ENCODE peak calls at places on chromosomes 6 and 20, in six cellular contexts. I is breast epithelium, L is mesothelial cell of epicardium, C is tibial artery, D is fibroblast of lung, G is sigmoid colon. O is an unnamed sample.

GRCh38 chr20:19688031-19688806 is 69.8 kb upstream of the RIN2 start:
- DNase-seq in G (peak; percentile 76), I (peak; percentile 44), L (peak; percentile 45), D (peak; percentile 89), C (peak; percentile 78), O (peak; percentile 35)

GRCh38 chr20:51647674-51648570 is 105.4 kb upstream of the NFATC2 start:
- DNase-seq in C (no peak), L (no peak), D (no peak), I (no peak), G (no peak), O (no peak)

GRCh38 chr6:144820270-144820669 is 535.1 kb downstream of the UTRN start:
- DNase-seq in C (no peak), I (no peak), G (no peak), L (no peak), D (peak; percentile 62), O (no peak)

GRCh38 chr6:39792501-39793450 is 600 bp downstream of the DAAM2 start:
- DNase-seq in C (no peak), I (no peak), G (peak; percentile 76), L (peak; percentile 38), D (no peak), O (no peak)

GRCh38 chr6:73951186-73951585 is 255.2 kb downstream of the CD109 start:
- DNase-seq in I (no peak), G (no peak), D (no peak), L (no peak), C (no peak), O (no peak)

GRCh38 chr20:6053776-6054688 is at the start of gene LRRN4:
- DNase-seq in G (no peak), D (peak; percentile 51), I (no peak), C (no peak), L (peak; percentile 67), O (no peak)

GRCh38 chr6:32718879-32719278 is 22.3 kb upstream of the HLA-DQA2 start:
- DNase-seq in D (no peak), G (no peak), L (no peak), I (no peak), C (no peak), O (no peak)

GRCh38 chr20:58701431-58702160 is 9.0 kb downstream of the NPEPL1 start:
- DNase-seq in I (no peak), C (no peak), L (peak; percentile 35), D (no peak), G (peak; percentile 60), O (no peak)

GRCh38 chr6:100379386-100379785 is 85.3 kb downstream of the SIM1 start:
- DNase-seq in L (no peak), C (no peak), D (no peak), I (no peak), G (no peak), O (no peak)

GRCh38 chr6:144036064-144036873 is 28.2 kb upstream of the PLAGL1 start:
- DNase-seq in D (peak; percentile 9), L (no peak), C (peak; percentile 39), G (no peak), I (no peak), O (no peak)

GRCh38 chr20:47860049-47860830 is 75.0 kb upstream of the SULF2 start:
- DNase-seq in D (no peak), G (no peak), I (no peak), L (no peak), C (no peak), O (no peak)

GRCh38 chr6:81781624-81782023 is 29.1 kb upstream of the TENT5A start:
- DNase-seq in L (no peak), C (no peak), G (no peak), I (no peak), D (no peak), O (no peak)

GRCh38 chr20:10282930-10283556 is 64.4 kb downstream of the SNAP25 start:
- DNase-seq in G (no peak), L (no peak), C (no peak), I (no peak), D (peak; percentile 83), O (no peak)

GRCh38 chr6:125866433-125866832 is 75.7 kb downstream of the NCOA7 start:
- DNase-seq in D (no peak), I (no peak), C (no peak), L (no peak), G (no peak), O (no peak)

GRCh38 chr6:364609-365540 is 26.7 kb upstream of the IRF4 start:
- DNase-seq in C (no peak), G (peak; percentile 63), I (no peak), D (no peak), L (no peak), O (no peak)

GRCh38 chr6:39203804-39204495 is 25.3 kb downstream of the KCNK5 start:
- DNase-seq in L (peak; percentile 71), D (no peak), C (no peak), I (no peak), G (no peak), O (no peak)

GRCh38 chr6:17493286-17493685 is 99.9 kb downstream of the CAP2 start:
- DNase-seq in L (no peak), I (no peak), C (no peak), G (peak; percentile 84), D (peak; percentile 92), O (no peak)

GRCh38 chr20:50283922-50284810 is 93.5 kb downstream of the CEBPB start:
- DNase-seq in I (peak; percentile 69), D (peak; percentile 69), C (peak; percentile 69), L (no peak), G (peak; percentile 76), O (no peak)

GRCh38 chr6:7589949-7590917 is at the start of gene SNRNP48:
- DNase-seq in L (peak; percentile 96), I (peak; percentile 94), D (peak; percentile 90), C (peak; percentile 97), G (peak; percentile 97), O (peak; percentile 96)

GRCh38 chr20:48818481-48818987 is 9.3 kb downstream of the PREX1 start:
- DNase-seq in D (no peak), C (no peak), I (no peak), G (no peak), L (no peak), O (no peak)

GRCh38 chr6:156687875-156688549 is 89.2 kb upstream of the ARID1B start:
- DNase-seq in L (no peak), G (peak; percentile 62), I (no peak), C (peak; percentile 23), D (peak; percentile 49), O (no peak)

GRCh38 chr6:43107344-43108062 is 31.4 kb downstream of the PTK7 start:
- DNase-seq in I (no peak), C (no peak), G (no peak), D (no peak), L (no peak), O (no peak)

GRCh38 chr6:155377061-155377460 is 62.8 kb upstream of the TFB1M start:
- DNase-seq in G (no peak), I (no peak), C (no peak), D (peak; percentile 97), L (no peak), O (no peak)

GRCh38 chr20:20546402-20546801 is 166.0 kb downstream of the RALGAPA2 start:
- DNase-seq in G (no peak), L (no peak), D (no peak), C (no peak), I (no peak), O (no peak)

GRCh38 chr20:3744806-3745685 is 12.6 kb downstream of the HSPA12B start:
- DNase-seq in C (peak; percentile 55), D (peak; percentile 50), I (no peak), G (peak; percentile 80), L (peak; percentile 60), O (no peak)
- TF ChIP-seq CTCF in C (no peak), D (no peak), I (no peak), G (no peak), L (no peak), O (no peak)

GRCh38 chr6:85449818-85450577 is at the start of gene NT5E:
- DNase-seq in D (peak; percentile 75), I (no peak), C (peak; percentile 83), L (peak; percentile 46), G (peak; percentile 87), O (no peak)
- TF ChIP-seq CTCF in D (no peak), I (no peak), C (no peak), L (no peak), G (no peak), O (no peak)

GRCh38 chr6:118968416-118968815 is 33.5 kb upstream of the MCM9 start:
- DNase-seq in L (no peak), G (no peak), I (no peak), D (peak; percentile 8), C (no peak), O (no peak)
- TF ChIP-seq CTCF in L (no peak), G (no peak), I (no peak), D (peak; percentile 19), C (peak; percentile 45), O (no peak)

GRCh38 chr20:44494681-44495080 is 19.0 kb downstream of the TTPAL start:
- DNase-seq in I (no peak), L (no peak), C (no peak), D (no peak), G (no peak), O (no peak)

GRCh38 chr20:44495257-44495656 is 19.6 kb downstream of the TTPAL start:
- DNase-seq in L (no peak), I (no peak), C (no peak), D (peak; percentile 75), G (no peak), O (no peak)

GRCh38 chr20:44491635-44492395 is 16.1 kb downstream of the TTPAL start:
- DNase-seq in C (peak; percentile 82), G (peak; percentile 84), L (no peak), D (peak; percentile 31), I (no peak), O (no peak)

GRCh38 chr20:44495802-44496481 is 20.3 kb downstream of the TTPAL start:
- DNase-seq in C (no peak), L (no peak), D (peak; percentile 97), I (no peak), G (peak; percentile 28), O (no peak)

DNA sequence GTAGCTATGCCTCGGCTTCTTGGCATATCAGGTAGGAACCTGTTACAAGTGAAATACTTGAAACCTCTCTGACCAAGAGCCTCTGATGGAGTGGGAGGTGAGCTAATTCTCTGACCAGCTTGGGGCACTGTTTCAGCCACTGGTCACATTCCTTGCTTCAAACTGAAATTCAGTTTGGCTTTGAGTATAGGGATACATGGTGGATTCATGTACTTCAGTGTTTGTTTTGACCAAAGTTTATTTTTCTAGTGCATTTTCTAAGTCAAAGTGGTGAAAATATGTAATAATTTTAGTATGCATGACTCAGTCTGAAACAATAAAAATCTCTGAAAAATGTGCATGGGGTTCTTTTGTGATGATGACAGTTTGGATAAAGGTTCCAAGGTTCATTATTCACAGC is 18.6 kb downstream of the TTPAL start:
- DNase-seq in G (no peak), L (no peak), I (no peak), C (no peak), D (peak; percentile 75), O (no peak)
- TF ChIP-seq CTCF in G (no peak), L (no peak), I (no peak), C (no peak), D (no peak), O (no peak)

O was measured in omental fat pad.